ENCODE peak calls at places on chromosomes 12 and 14, in four cellular contexts. D is lower lobe of right lung, I is brain microvascular endothelial cell, P is upper lobe of right lung. Q is an unnamed sample.

GRCh38 chr12:52428121-52428520 is 6.0 kb downstream of the KRT75 start:
- DNase-seq in D (no peak), I (no peak), P (no peak), Q (no peak)

GRCh38 chr14:64761441-64762043 is 57.3 kb downstream of the PLEKHG3 start:
- DNase-seq in D (peak), I (peak), P (no peak), Q (peak)

GRCh38 chr12:3154006-3154405 is 76.8 kb downstream of the TSPAN9 start:
- DNase-seq in D (no peak), I (no peak), P (no peak), Q (no peak)

GRCh38 chr14:24241829-24242443 is 487 bp downstream of the TINF2 start:
- DNase-seq in D (peak), I (peak), P (peak), Q (peak)

GRCh38 chr12:24997970-24998582 is 49.2 kb upstream of the BCAT1 start:
- DNase-seq in D (no peak), I (peak), P (no peak), Q (peak)

GRCh38 chr14:70893842-70894237 is 13.4 kb upstream of the PCNX1 start:
- DNase-seq in D (no peak), I (no peak), P (no peak), Q (no peak)

GRCh38 chr12:65232490-65233077 is 45.9 kb upstream of the MSRB3 start:
- DNase-seq in D (no peak), I (no peak), P (no peak), Q (peak)

GRCh38 chr12:46660276-46660675 is 165.5 kb downstream of the SLC38A4 start:
- DNase-seq in D (no peak), I (no peak), P (no peak), Q (no peak)

GRCh38 chr12:111570090-111570961 is 28.8 kb downstream of the ATXN2 start:
- DNase-seq in D (no peak), I (peak), P (no peak), Q (peak)

GRCh38 chr12:8689606-8690175 is 8.1 kb upstream of the RIMKLB start:
- DNase-seq in D (no peak), I (no peak), P (no peak), Q (no peak)

GRCh38 chr12:13390381-13390856 is 193.9 kb downstream of the EMP1 start:
- DNase-seq in D (peak), I (peak), P (peak), Q (peak)

GRCh38 chr12:6116481-6117021 is 7.9 kb downstream of the VWF start:
- DNase-seq in D (no peak), I (peak), P (no peak), Q (no peak)

GRCh38 chr14:77542349-77543239 is 44.0 kb upstream of the ISM2 start:
- DNase-seq in D (no peak), I (no peak), P (no peak), Q (no peak)

GRCh38 chr12:3551386-3551785 is 60.4 kb downstream of the PRMT8 start:
- DNase-seq in D (no peak), I (no peak), P (no peak), Q (no peak)

GRCh38 chr12:71755146-71755892 is 656 bp downstream of the RAB21 start:
- DNase-seq in D (peak), I (peak), P (peak), Q (peak)

GRCh38 chr12:5171701-5172100 is 128.0 kb downstream of the KCNA5 start:
- DNase-seq in D (no peak), I (peak), P (no peak), Q (peak)

GRCh38 chr12:111405856-111406473 is at the start of gene SH2B3:
- DNase-seq in D (no peak), I (no peak), P (no peak), Q (no peak)

GRCh38 chr14:68210729-68211299 is 391.2 kb downstream of the RAD51B start:
- DNase-seq in D (no peak), I (peak), P (no peak), Q (peak)

GRCh38 chr14:65776193-65776592 is 363.7 kb downstream of the FUT8 start:
- DNase-seq in D (no peak), I (no peak), P (no peak), Q (no peak)

GRCh38 chr12:31238764-31239387 is 87.1 kb downstream of the SINHCAF start:
- DNase-seq in D (no peak), I (peak), P (no peak), Q (peak)

GRCh38 chr14:60639677-60640076 is 9.6 kb downstream of the SIX1 start:
- DNase-seq in D (no peak), I (no peak), P (no peak), Q (no peak)

DNA sequence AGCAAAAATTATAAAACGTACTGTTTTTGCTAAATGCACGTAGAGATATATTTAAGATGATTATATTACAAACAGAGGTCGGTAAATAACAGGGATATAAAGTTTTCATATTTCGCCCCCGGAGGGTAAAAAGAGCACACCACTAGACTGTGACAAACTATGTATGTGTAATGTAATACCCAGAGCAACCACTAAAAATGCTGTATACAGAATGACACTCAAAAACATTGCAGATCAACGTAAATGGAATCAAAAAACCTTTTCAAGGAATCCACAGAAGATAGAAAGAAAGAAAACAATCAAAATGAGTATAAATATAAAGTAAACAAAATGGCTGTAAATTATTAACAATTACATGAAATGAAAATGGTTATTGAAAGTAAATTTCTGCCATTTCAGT is 37.6 kb upstream of the PRB4 start:
- DNase-seq in D (no peak), I (no peak), P (no peak), Q (no peak)
- TF ChIP-seq CTCF in D (no peak), I (peak), P (no peak), Q (no peak)

GRCh38 chr12:99387661-99388060 is 259.9 kb upstream of the GARIN6 start:
- DNase-seq in D (no peak), I (no peak), P (no peak), Q (no peak)

GRCh38 chr12:99392091-99392850 is 255.3 kb upstream of the GARIN6 start:
- DNase-seq in D (no peak), I (no peak), P (no peak), Q (no peak)

GRCh38 chr12:99389751-99390150 is 257.8 kb upstream of the GARIN6 start:
- DNase-seq in D (no peak), I (no peak), P (no peak), Q (no peak)

GRCh38 chr12:99393763-99394162 is 253.8 kb upstream of the GARIN6 start:
- DNase-seq in D (no peak), I (no peak), P (no peak), Q (no peak)

DNA sequence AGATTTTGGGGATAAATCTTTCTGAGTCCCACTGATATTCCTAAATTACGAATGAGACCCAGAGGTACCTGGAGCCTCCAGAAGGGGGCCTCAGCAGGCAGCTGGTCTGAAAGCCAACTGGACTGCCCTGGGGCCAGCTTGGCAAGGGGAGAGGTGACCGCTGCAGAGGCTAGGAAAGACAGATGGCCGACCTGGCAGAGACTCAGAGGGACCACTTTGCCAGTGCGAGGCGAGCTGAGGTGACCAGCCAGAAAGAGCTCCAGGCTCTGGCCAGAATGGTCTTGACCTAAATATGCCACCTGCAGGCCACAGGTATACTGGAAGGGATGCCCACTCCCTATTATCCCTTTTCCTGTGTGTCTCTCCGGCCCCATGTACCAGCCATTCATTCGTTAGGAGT is 256.8 kb upstream of the GARIN6 start:
- DNase-seq in D (no peak), I (peak), P (no peak), Q (no peak)
- TF ChIP-seq CTCF in D (no peak), I (peak), P (no peak), Q (no peak)

GRCh38 chr12:104986022-104986941 is at the start of gene NOPCHAP1:
- DNase-seq in D (peak), I (peak), P (peak), Q (peak)

GRCh38 chr12:104990950-104991349 is 4.8 kb downstream of the NOPCHAP1 start:
- DNase-seq in D (no peak), I (no peak), P (no peak), Q (no peak)

DNA sequence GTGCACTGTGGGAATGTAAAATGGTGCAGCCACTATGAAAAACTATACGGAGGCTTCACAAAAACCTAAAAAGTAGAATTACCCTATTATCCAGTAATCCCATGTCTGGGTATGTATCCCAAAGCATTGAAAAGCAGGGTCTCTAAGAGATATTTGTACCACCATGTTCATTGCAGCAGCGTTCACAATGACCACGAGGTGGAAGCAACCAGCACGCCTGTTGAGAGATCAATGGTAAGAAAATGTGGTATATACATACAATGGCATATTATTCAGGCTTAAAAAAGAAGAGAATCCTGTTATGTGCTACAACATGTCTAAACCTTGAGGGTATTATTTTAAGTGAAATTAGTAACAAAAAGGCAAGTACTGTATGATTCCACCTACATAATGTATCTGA is 910 bp upstream of the NOPCHAP1 start:
- DNase-seq in D (no peak), I (no peak), P (no peak), Q (no peak)
- TF ChIP-seq CTCF in D (no peak), I (no peak), P (no peak), Q (no peak)

GRCh38 chr12:63298386-63298930 is 147.5 kb upstream of the AVPR1A start:
- DNase-seq in D (no peak), I (no peak), P (no peak), Q (no peak)

GRCh38 chr12:63302941-63303536 is 152.0 kb upstream of the AVPR1A start:
- DNase-seq in D (no peak), I (no peak), P (no peak), Q (no peak)

GRCh38 chr12:63302269-63302940 is 151.4 kb upstream of the AVPR1A start:
- DNase-seq in D (no peak), I (peak), P (no peak), Q (no peak)

GRCh38 chr12:63304844-63305243 is 153.8 kb upstream of the AVPR1A start:
- DNase-seq in D (no peak), I (no peak), P (no peak), Q (no peak)

DNA sequence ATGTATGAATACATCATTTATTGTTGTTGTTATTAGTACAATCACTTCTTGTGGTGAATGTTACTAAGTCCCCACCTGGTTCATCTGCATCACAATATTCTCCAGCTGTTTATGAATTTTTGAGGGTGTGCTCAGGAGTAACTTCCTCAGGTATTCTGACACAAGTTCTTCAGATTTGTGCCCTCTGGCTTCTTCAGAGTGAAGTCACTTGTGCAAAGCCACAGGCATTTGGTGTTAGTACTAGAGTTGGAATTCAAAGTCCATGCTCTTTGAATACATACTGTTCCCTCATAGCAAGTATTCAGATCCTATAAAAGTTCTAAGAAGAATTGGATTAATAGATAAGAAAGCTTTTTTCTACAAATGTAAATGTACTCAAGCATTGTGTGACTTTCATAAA is 150.3 kb upstream of the AVPR1A start:
- DNase-seq in D (no peak), I (peak), P (no peak), Q (peak)
- TF ChIP-seq CTCF in D (no peak), I (no peak), P (no peak), Q (no peak)

GRCh38 chr12:107459649-107460048 is 225.9 kb upstream of the PWP1 start:
- DNase-seq in D (no peak), I (no peak), P (no peak), Q (no peak)
- TF ChIP-seq CTCF in D (no peak), I (peak), P (no peak), Q (no peak)

DNA sequence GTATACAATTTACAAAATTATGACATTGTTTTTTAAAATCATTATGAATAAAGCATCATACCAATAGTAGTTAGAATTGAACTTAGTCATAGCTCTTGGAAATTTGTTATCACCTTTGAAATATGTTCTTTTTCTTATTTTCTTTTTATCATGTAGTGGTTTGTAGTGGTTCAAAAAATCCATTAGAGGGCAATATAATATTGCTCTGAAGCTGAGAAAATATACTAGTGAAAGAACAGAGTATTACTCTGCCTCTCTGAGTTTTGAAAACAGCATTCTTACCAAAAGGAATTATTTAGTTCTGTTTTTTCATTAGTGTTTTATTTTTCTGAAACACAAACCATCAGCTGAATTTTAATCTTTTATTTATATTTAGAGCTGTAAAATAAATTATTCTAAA is 76.2 kb downstream of the PDZRN4 start:
- DNase-seq in D (no peak), I (no peak), P (no peak), Q (no peak)
- TF ChIP-seq CTCF in D (peak), I (peak), P (peak), Q (peak)

GRCh38 chr12:120581998-120582397 is 796 bp upstream of the POP5 start:
- DNase-seq in D (no peak), I (no peak), P (no peak), Q (no peak)

GRCh38 chr12:120579179-120579578 is 2.0 kb downstream of the POP5 start:
- DNase-seq in D (no peak), I (no peak), P (no peak), Q (no peak)

GRCh38 chr12:120583478-120584030 is 2.4 kb upstream of the POP5 start:
- DNase-seq in D (peak), I (peak), P (peak), Q (peak)

GRCh38 chr12:120584343-120585149 is 3.3 kb upstream of the POP5 start:
- DNase-seq in D (peak), I (no peak), P (peak), Q (peak)

DNA sequence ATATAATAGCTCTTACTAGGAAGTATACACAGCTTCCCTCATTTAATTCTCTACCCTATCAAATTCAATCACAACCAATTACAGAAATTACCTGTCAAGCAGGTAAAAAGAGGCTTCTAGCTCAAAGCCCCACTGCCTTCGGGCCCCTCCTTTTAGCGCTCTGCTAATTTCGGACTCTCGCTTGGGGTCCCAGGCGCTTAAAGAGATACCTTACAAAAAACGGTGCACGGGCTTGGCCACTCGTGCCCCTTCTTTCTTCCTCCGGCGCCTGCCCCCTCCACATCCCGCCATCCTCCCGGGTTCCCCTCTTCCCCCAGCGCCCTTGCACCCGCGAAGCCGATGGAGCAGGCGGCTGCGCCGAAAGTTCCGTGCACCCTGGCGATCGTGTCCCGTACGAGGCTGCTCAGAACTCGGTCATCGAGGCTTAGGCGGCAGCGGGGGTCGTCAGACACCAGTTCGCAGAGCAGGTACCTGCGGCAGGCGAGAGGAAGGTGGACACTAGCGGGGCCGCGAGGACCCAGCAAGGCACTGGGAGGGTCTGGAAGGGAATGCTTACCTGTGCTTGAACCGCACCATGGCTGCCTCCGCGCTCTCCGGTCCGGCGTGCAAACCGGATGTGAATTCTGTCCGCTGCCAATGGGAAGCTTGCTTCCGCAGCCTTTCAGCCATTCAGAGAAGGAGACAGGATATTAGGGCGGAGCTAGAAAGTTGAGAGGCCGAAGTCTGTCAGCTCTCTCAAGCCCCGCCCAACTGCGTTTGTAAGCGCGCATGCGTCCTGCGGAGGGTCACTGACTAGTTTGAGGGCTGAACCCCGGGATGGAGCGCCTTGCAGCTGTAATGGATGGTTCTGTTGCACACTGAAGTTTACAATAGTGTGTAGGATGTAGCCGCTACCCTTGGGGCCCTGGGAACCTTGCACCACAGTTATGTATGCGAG is at the start of gene POP5:
- DNase-seq in D (peak), I (peak), P (peak), Q (peak)
- TF ChIP-seq CTCF in D (no peak), I (no peak), P (no peak), Q (no peak)

GRCh38 chr12:49557917-49558215 is 10.1 kb downstream of the MCRS1 start:
- DNase-seq in D (no peak), I (no peak), P (no peak), Q (no peak)
- TF ChIP-seq CTCF in D (no peak), I (peak), P (no peak), Q (peak)

GRCh38 chr12:94644622-94645021 is 5.7 kb downstream of the TMCC3 start:
- DNase-seq in D (no peak), I (peak), P (no peak), Q (peak)

GRCh38 chr12:94644141-94644575 is 6.2 kb downstream of the TMCC3 start:
- DNase-seq in D (peak), I (peak), P (no peak), Q (peak)

GRCh38 chr12:94648578-94648977 is 1.8 kb downstream of the TMCC3 start:
- DNase-seq in D (no peak), I (no peak), P (no peak), Q (no peak)

GRCh38 chr12:94650143-94651056 is at the start of gene TMCC3:
- DNase-seq in D (peak), I (no peak), P (peak), Q (peak)

GRCh38 chr12:94649349-94650142 is 811 bp downstream of the TMCC3 start:
- DNase-seq in D (peak), I (peak), P (peak), Q (peak)
- TF ChIP-seq CTCF in D (peak), I (peak), P (peak), Q (no peak)

DNA sequence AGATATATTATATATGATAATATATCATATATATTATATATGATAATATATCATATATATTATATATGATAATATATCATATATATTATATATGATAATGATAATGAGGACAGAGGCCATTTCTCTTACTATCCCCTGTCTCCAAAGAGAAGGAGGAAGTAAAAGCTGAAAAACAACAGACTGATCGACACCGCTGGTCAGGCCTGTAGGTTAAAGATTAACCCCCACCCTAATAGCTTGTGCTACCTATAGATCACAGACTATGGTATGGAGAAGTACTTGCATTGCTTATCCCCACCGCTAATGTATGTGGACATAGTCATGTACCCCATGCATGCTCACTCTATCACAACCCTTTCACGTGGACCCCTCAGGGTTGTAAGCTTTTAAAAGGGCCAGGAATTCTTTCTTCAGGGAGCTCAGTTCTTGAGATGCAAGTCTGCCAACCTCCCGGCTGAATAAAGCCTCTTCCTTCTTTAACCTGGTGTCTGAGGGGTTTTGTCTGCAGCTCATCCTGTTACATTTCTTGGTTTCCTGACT is 786.1 kb upstream of the TMEM132C start:
- DNase-seq in D (no peak), I (no peak), P (no peak), Q (no peak)
- TF ChIP-seq CTCF in D (no peak), I (no peak), P (no peak), Q (no peak)

Q was measured in foreskin fibroblast.